ENCODE peak calls at places on chromosome 15, in eight cellular contexts. O is HTR-8/SVneo; Y is B cell; F is stimulated activated CD4-positive, alpha-beta T cell treated with anti-CD3 and anti-CD28 coated beads, TNF-alpha, amount 100 ng/mL, for 24 hours; T is left colon; A is natural killer cell; R is KG1; D is T follicular helper cell. V is an unnamed sample.

GRCh38 chr15:42681119-42681518 is 55.8 kb downstream of the CDAN1 start:
- DNase-seq in R (no peak), T (no peak), A (no peak), D (no peak), F (no peak), Y (no peak), O (no peak), V (no peak)

GRCh38 chr15:33584797-33585196 is 274.0 kb downstream of the RYR3 start:
- DNase-seq in T (no peak), R (no peak), D (no peak), O (no peak), F (no peak), A (no peak), Y (no peak), V (no peak)

GRCh38 chr15:76060098-76060989 is 559 bp downstream of the TMEM266 start:
- DNase-seq in Y (peak), A (peak), D (no peak), O (no peak), F (no peak), R (no peak), T (peak), V (no peak)

GRCh38 chr15:91782221-91782620 is 71.3 kb upstream of the SLCO3A1 start:
- DNase-seq in T (peak), O (no peak), R (no peak), A (no peak), D (no peak), F (no peak), Y (no peak), V (no peak)

GRCh38 chr15:34124656-34125055 is 22.8 kb downstream of the PGBD4 start:
- DNase-seq in R (no peak), O (no peak), Y (no peak), D (no peak), F (no peak), T (no peak), A (no peak), V (no peak)

GRCh38 chr15:101001796-101002195 is 82.6 kb downstream of the LRRK1 start:
- DNase-seq in D (no peak), T (no peak), F (no peak), R (no peak), O (no peak), Y (no peak), A (no peak), V (no peak)

GRCh38 chr15:60781211-60781713 is 302.3 kb upstream of the ICE2 start:
- DNase-seq in A (no peak), R (no peak), O (no peak), F (no peak), D (no peak), Y (no peak), T (no peak), V (no peak)

GRCh38 chr15:82294061-82294690 is 31.6 kb downstream of the SAXO2 start:
- DNase-seq in F (no peak), Y (no peak), R (no peak), A (no peak), T (no peak), O (no peak), D (no peak), V (no peak)

GRCh38 chr15:74441248-74441939 is 7.6 kb upstream of the SEMA7A start:
- DNase-seq in A (no peak), O (no peak), D (no peak), Y (no peak), R (no peak), T (no peak), F (no peak), V (no peak)

GRCh38 chr15:95839367-95839782 is 491.1 kb upstream of the NR2F2 start:
- DNase-seq in T (no peak), D (no peak), A (no peak), Y (no peak), O (no peak), F (no peak), R (no peak), V (no peak)

GRCh38 chr15:66161575-66162118 is 91.9 kb downstream of the MEGF11 start:
- DNase-seq in F (no peak), T (no peak), O (no peak), A (no peak), R (no peak), D (no peak), Y (no peak), V (no peak)

GRCh38 chr15:28101983-28102441 is 2.9 kb upstream of the OCA2 start:
- DNase-seq in D (no peak), O (no peak), T (no peak), R (no peak), Y (no peak), A (no peak), F (no peak), V (no peak)

GRCh38 chr15:85125056-85125661 is 143.5 kb downstream of the PDE8A start:
- DNase-seq in A (no peak), D (no peak), F (no peak), R (no peak), Y (no peak), T (no peak), O (peak), V (no peak)

GRCh38 chr15:63615935-63616334 is 18.7 kb downstream of the FBXL22 start:
- DNase-seq in A (no peak), F (no peak), D (no peak), Y (no peak), O (no peak), R (no peak), T (no peak), V (no peak)

GRCh38 chr15:81957698-81958097 is 88.1 kb downstream of the MEX3B start:
- DNase-seq in R (no peak), Y (no peak), T (no peak), F (no peak), A (no peak), O (no peak), D (no peak), V (no peak)

GRCh38 chr15:40939909-40940801 is 11.0 kb downstream of the DLL4 start:
- DNase-seq in D (no peak), R (no peak), F (no peak), A (no peak), Y (peak), T (no peak), O (no peak), V (no peak)

GRCh38 chr15:68730491-68731317 is 90.0 kb downstream of the ANP32A start:
- DNase-seq in O (peak), D (no peak), Y (peak), F (no peak), R (no peak), T (peak), A (no peak), V (no peak)

GRCh38 chr15:82709081-82709420 is 624 bp downstream of the AP3B2 start:
- DNase-seq in A (no peak), F (no peak), T (no peak), Y (no peak), R (no peak), D (no peak), O (no peak), V (no peak)

GRCh38 chr15:64731012-64731806 is 44.2 kb downstream of the RBPMS2 start:
- DNase-seq in F (peak), A (peak), T (peak), D (peak), O (peak), Y (peak), R (peak), V (peak)

GRCh38 chr15:99997112-99997651 is 263.9 kb upstream of the LYSMD4 start:
- DNase-seq in O (no peak), A (peak), Y (no peak), T (no peak), F (no peak), D (no peak), R (no peak), V (no peak)

GRCh38 chr15:48803877-48804276 is 7.0 kb downstream of the CEP152 start:
- DNase-seq in D (no peak), F (no peak), T (no peak), R (no peak), O (no peak), Y (no peak), A (no peak), V (no peak)

V was measured in CD14-positive monocyte.